ENCODE peak calls at places on chromosomes 3 and 15, in seven cellular contexts. H is NCI-H345; I is T-cell; T is stimulated activated naive CD4-positive, alpha-beta T cell treated with Interleukin-2 at 50 U/mL for 16 hours; Z is renal cortical epithelial cell; K is immature natural killer cell; S is substantia nigra. W is an unnamed sample.

GRCh38 chr3:33167716-33168339 is 50.8 kb downstream of the SUSD5 start:
- DNase-seq in H (no peak), T (no peak), I (no peak), Z (peak; percentile 28), K (no peak), S (no peak), W (no peak)

GRCh38 chr15:93059442-93059841 is 29.6 kb downstream of the RGMA start:
- DNase-seq in I (no peak), T (no peak), H (no peak), K (no peak), S (no peak), Z (no peak), W (no peak)

GRCh38 chr15:43104426-43104825 is 1.4 kb downstream of the UBR1 start:
- DNase-seq in Z (peak; percentile 39), I (no peak), T (no peak), H (no peak), K (no peak), S (no peak), W (no peak)

GRCh38 chr3:133124511-133124910 is 86.3 kb downstream of the TMEM108 start:
- DNase-seq in S (peak; percentile 30), K (no peak), I (no peak), Z (no peak), T (no peak), H (no peak), W (no peak)

GRCh38 chr3:123084738-123085237 is 18.0 kb downstream of the PDIA5 start:
- DNase-seq in Z (peak; percentile 67), K (no peak), S (no peak), H (no peak), I (no peak), T (no peak), W (no peak)

GRCh38 chr3:195881276-195881988 is 26.9 kb downstream of the TNK2 start:
- DNase-seq in S (no peak), K (no peak), T (no peak), Z (no peak), I (no peak), H (no peak), W (no peak)

GRCh38 chr15:45612790-45613415 is 21.9 kb upstream of the SQOR start:
- DNase-seq in H (no peak), S (no peak), Z (peak; percentile 51), T (no peak), K (no peak), I (no peak), W (no peak)

GRCh38 chr3:127865941-127866340 is 43.6 kb upstream of the MGLL start:
- DNase-seq in K (no peak), I (no peak), T (no peak), S (no peak), H (no peak), Z (peak; percentile 52), W (no peak)

GRCh38 chr3:156606729-156607128 is 51.8 kb upstream of the SSR3 start:
- DNase-seq in T (no peak), I (no peak), H (no peak), K (peak; percentile 8), S (no peak), Z (no peak), W (no peak)

GRCh38 chr15:92521624-92522008 is 127.9 kb downstream of the ST8SIA2 start:
- DNase-seq in H (peak; percentile 77), T (peak; percentile 17), K (peak; percentile 1), Z (peak; percentile 72), S (peak; percentile 50), I (peak; percentile 37), W (peak; percentile 48)

GRCh38 chr3:189320511-189320910 is 148.7 kb downstream of the TPRG1 start:
- DNase-seq in K (no peak), S (no peak), Z (no peak), H (no peak), T (no peak), I (no peak), W (no peak)

GRCh38 chr3:44198265-44198956 is 43.3 kb upstream of the TOPAZ1 start:
- DNase-seq in S (peak; percentile 61), H (peak; percentile 61), Z (peak; percentile 64), T (peak; percentile 38), K (peak; percentile 21), I (peak; percentile 70), W (no peak)

GRCh38 chr3:139448104-139448503 is 28.2 kb downstream of the RBP2 start:
- DNase-seq in K (no peak), S (peak; percentile 83), T (no peak), H (no peak), I (no peak), Z (peak; percentile 30), W (no peak)

GRCh38 chr3:14300721-14301377 is 101.6 kb upstream of the SLC6A6 start:
- DNase-seq in K (no peak), Z (no peak), S (no peak), T (no peak), H (no peak), I (no peak), W (no peak)